ENCODE peak calls at places on chromosomes 7 and 10, in five cellular contexts. One of them, this sample, is unnamed.

GRCh38 chr7:112907658-112908057 is 117.5 kb upstream of the TMEM168 start:
- DNase-seq in CD8-positive, alpha-beta memory T cell: no peak
- DNase-seq in CD8-positive, alpha-beta T cell: no peak
- DNase-seq in fibroblast of lung: no peak
- DNase-seq in IMR-90: no peak
- DNase-seq in this sample: no peak

GRCh38 chr7:47743898-47744612 is 162.1 kb upstream of the TNS3 start:
- DNase-seq in IMR-90: no peak
- DNase-seq in CD8-positive, alpha-beta memory T cell: no peak
- DNase-seq in fibroblast of lung: peak; percentile 50
- DNase-seq in CD8-positive, alpha-beta T cell: no peak
- DNase-seq in this sample: no peak

GRCh38 chr10:21184216-21184615 is 287.1 kb upstream of the NEBL start:
- DNase-seq in CD8-positive, alpha-beta memory T cell: no peak
- DNase-seq in CD8-positive, alpha-beta T cell: no peak
- DNase-seq in fibroblast of lung: peak; percentile 23
- DNase-seq in IMR-90: no peak
- DNase-seq in this sample: no peak

GRCh38 chr7:90262438-90262837 is 17.5 kb downstream of the CFAP69 start:
- DNase-seq in IMR-90: peak; percentile 35
- DNase-seq in fibroblast of lung: peak; percentile 22
- DNase-seq in CD8-positive, alpha-beta memory T cell: no peak
- DNase-seq in CD8-positive, alpha-beta T cell: no peak
- DNase-seq in this sample: no peak

GRCh38 chr10:94403034-94403822 is 887 bp downstream of the TBC1D12 start:
- DNase-seq in CD8-positive, alpha-beta memory T cell: no peak
- DNase-seq in fibroblast of lung: peak; percentile 76
- DNase-seq in CD8-positive, alpha-beta T cell: peak; percentile 49
- DNase-seq in IMR-90: peak; percentile 67
- DNase-seq in this sample: peak; percentile 20

GRCh38 chr10:124589491-124590006 is 127.9 kb downstream of the LHPP start:
- DNase-seq in IMR-90: no peak
- DNase-seq in CD8-positive, alpha-beta memory T cell: peak; percentile 41
- DNase-seq in CD8-positive, alpha-beta T cell: no peak
- DNase-seq in fibroblast of lung: peak; percentile 32
- DNase-seq in this sample: peak; percentile 67

GRCh38 chr10:74586088-74586585 is 240.3 kb upstream of the KAT6B start:
- DNase-seq in CD8-positive, alpha-beta T cell: peak; percentile 62
- DNase-seq in CD8-positive, alpha-beta memory T cell: peak; percentile 67
- DNase-seq in fibroblast of lung: peak; percentile 20
- DNase-seq in IMR-90: peak; percentile 23
- DNase-seq in this sample: no peak

GRCh38 chr10:85608706-85609105 is 757.9 kb downstream of the GRID1 start:
- DNase-seq in CD8-positive, alpha-beta T cell: peak; percentile 45
- DNase-seq in CD8-positive, alpha-beta memory T cell: no peak
- DNase-seq in IMR-90: no peak
- DNase-seq in fibroblast of lung: no peak
- DNase-seq in this sample: no peak

GRCh38 chr10:42992156-42992956 is 84.5 kb upstream of the RET start:
- DNase-seq in fibroblast of lung: no peak
- DNase-seq in CD8-positive, alpha-beta memory T cell: no peak
- DNase-seq in IMR-90: no peak
- DNase-seq in CD8-positive, alpha-beta T cell: peak; percentile 43
- DNase-seq in this sample: no peak

GRCh38 chr7:79293655-79294142 is 159.8 kb downstream of the MAGI2 start:
- DNase-seq in CD8-positive, alpha-beta memory T cell: no peak
- DNase-seq in IMR-90: peak; percentile 72
- DNase-seq in CD8-positive, alpha-beta T cell: no peak
- DNase-seq in fibroblast of lung: peak; percentile 80
- DNase-seq in this sample: no peak

GRCh38 chr7:66920769-66921395 is at the start of gene TMEM248:
- DNase-seq in CD8-positive, alpha-beta T cell: peak; percentile 96
- DNase-seq in IMR-90: peak; percentile 77
- DNase-seq in fibroblast of lung: peak; percentile 83
- DNase-seq in CD8-positive, alpha-beta memory T cell: peak; percentile 94
- DNase-seq in this sample: peak; percentile 75

GRCh38 chr7:132100981-132101380 is 475.3 kb downstream of the PLXNA4 start:
- DNase-seq in fibroblast of lung: no peak
- DNase-seq in CD8-positive, alpha-beta T cell: no peak
- DNase-seq in CD8-positive, alpha-beta memory T cell: no peak
- DNase-seq in IMR-90: no peak
- DNase-seq in this sample: no peak

GRCh38 chr10:45464958-45465567 is 91.0 kb downstream of the ALOX5 start:
- DNase-seq in CD8-positive, alpha-beta T cell: peak; percentile 85
- DNase-seq in IMR-90: peak; percentile 67
- DNase-seq in CD8-positive, alpha-beta memory T cell: peak; percentile 80
- DNase-seq in fibroblast of lung: peak; percentile 47
- DNase-seq in this sample: peak; percentile 67

GRCh38 chr7:136692221-136692620 is 176.2 kb upstream of the CHRM2 start:
- DNase-seq in IMR-90: no peak
- DNase-seq in CD8-positive, alpha-beta memory T cell: no peak
- DNase-seq in CD8-positive, alpha-beta T cell: no peak
- DNase-seq in fibroblast of lung: no peak
- DNase-seq in this sample: no peak
- H3K27ac ChIP-seq in IMR-90: no peak overlapping the region
- H3K27ac ChIP-seq in CD8-positive, alpha-beta memory T cell: no peak overlapping the region
- H3K27ac ChIP-seq in CD8-positive, alpha-beta T cell: no peak overlapping the region
- H3K27ac ChIP-seq in fibroblast of lung: no peak overlapping the region
- H3K27ac ChIP-seq in this sample: no peak overlapping the region

GRCh38 chr10:11746883-11747539 is 4.8 kb downstream of the ECHDC3 start:
- DNase-seq in CD8-positive, alpha-beta T cell: no peak
- DNase-seq in IMR-90: no peak
- DNase-seq in fibroblast of lung: no peak
- DNase-seq in CD8-positive, alpha-beta memory T cell: no peak
- DNase-seq in this sample: no peak
- H3K27ac ChIP-seq in CD8-positive, alpha-beta T cell: no peak overlapping the region
- H3K27ac ChIP-seq in IMR-90: no peak overlapping the region
- H3K27ac ChIP-seq in fibroblast of lung: no peak overlapping the region
- H3K27ac ChIP-seq in CD8-positive, alpha-beta memory T cell: no peak overlapping the region
- H3K27ac ChIP-seq in this sample: no peak overlapping the region

DNA sequence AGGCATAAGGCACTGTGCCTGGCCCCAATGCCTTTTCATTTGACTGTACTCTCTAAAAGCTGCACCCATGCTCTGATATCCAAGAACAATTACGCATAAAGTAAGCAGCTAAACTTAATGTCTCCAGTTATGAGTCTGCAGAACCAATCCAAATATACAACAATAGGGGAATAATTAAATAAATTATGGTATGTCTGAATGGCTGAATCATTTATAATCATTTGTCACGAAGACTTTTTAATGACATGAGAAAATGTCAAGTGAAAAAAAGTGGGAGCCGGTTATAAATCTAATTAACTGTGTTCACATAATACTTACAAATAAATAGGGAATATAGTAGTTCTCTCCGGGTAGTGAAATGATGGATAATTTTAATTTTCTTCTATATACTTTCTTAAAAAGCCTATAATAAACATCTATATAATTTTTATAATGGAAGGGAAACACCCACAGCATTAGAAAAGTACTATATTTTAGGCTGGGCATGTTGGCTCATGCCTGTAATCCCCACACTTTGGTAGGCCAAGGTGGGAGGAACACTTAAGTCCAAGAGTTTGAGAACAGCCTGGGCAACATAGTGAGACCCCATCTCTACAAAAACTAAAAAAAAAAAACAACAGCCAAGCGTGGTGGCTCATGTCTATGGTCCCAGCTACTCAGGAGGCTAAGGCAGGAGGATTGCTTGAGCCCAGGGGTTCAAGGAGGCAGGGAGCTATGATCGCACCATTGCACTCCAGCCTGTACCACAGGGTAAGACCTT is 14.2 kb downstream of the SLC37A3 start:
- DNase-seq in CD8-positive, alpha-beta memory T cell: no peak
- DNase-seq in CD8-positive, alpha-beta T cell: no peak
- DNase-seq in fibroblast of lung: no peak
- DNase-seq in IMR-90: no peak
- DNase-seq in this sample: no peak
- H3K27ac ChIP-seq in CD8-positive, alpha-beta memory T cell: no peak overlapping the region
- H3K27ac ChIP-seq in CD8-positive, alpha-beta T cell: no peak overlapping the region
- H3K27ac ChIP-seq in fibroblast of lung: no peak overlapping the region
- H3K27ac ChIP-seq in IMR-90: no peak overlapping the region
- H3K27ac ChIP-seq in this sample: no peak overlapping the region

DNA sequence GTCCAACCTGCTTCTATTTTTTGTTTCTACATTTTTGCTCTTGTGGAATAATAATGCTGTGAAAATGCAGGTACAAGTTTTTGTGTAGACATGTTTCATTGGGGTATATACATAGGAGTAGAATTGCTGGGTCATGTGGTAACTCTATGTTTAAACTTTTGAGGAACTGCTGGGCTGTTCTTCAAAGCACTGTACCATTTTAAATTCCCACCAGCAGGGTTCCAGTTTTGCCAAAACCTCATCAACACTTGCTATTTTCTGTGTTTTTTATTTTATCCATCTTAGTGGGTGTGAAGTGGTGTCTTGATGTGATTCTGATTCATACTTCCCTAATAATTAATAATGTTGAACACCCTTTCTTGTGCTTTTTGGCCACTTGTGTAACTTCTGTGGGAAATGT is 138.6 kb downstream of the RGS10 start:
- DNase-seq in IMR-90: no peak
- DNase-seq in CD8-positive, alpha-beta T cell: no peak
- DNase-seq in fibroblast of lung: no peak
- DNase-seq in CD8-positive, alpha-beta memory T cell: no peak
- DNase-seq in this sample: no peak
- H3K27ac ChIP-seq in IMR-90: peak overlapping the region; percentile 38
- H3K27ac ChIP-seq in CD8-positive, alpha-beta T cell: no peak overlapping the region
- H3K27ac ChIP-seq in fibroblast of lung: peak overlapping the region; percentile 4
- H3K27ac ChIP-seq in CD8-positive, alpha-beta memory T cell: no peak overlapping the region
- H3K27ac ChIP-seq in this sample: no peak overlapping the region